ENCODE peak calls at places on chromosomes 5 and 9, in six cellular contexts. Y, P, T, Q, B and E are unnamed samples.
A peak's percentile ranks its signal among the peaks of the same experiment; 100 is the strongest.

GRCh38 chr9:35757527-35758275 is 3.6 kb upstream of the MSMP start:
- DNase-seq in Y (no peak), P (no peak), T (no peak), Q (no peak), B (no peak), E (no peak)

GRCh38 chr5:112436139-112436538 is 17.1 kb upstream of the EPB41L4A start:
- DNase-seq in Y (no peak), P (no peak), T (no peak), Q (no peak), B (no peak), E (no peak)

GRCh38 chr9:74770508-74771261 is 117.0 kb downstream of the TRPM6 start:
- DNase-seq in Y (no peak), P (peak; percentile 35), T (no peak), Q (peak; percentile 91), B (no peak), E (no peak)

GRCh38 chr9:106075991-106076390 is 381.6 kb downstream of the TMEM38B start:
- DNase-seq in Y (no peak), P (no peak), T (peak; percentile 96), Q (no peak), B (peak; percentile 84), E (no peak)

GRCh38 chr9:124392254-124392653 is 23.0 kb downstream of the PSMB7 start:
- DNase-seq in Y (no peak), P (no peak), T (no peak), Q (no peak), B (no peak), E (no peak)

GRCh38 chr5:14266686-14267085 is 123.5 kb downstream of the TRIO start:
- DNase-seq in Y (no peak), P (no peak), T (no peak), Q (no peak), B (no peak), E (no peak)

GRCh38 chr9:18320046-18320445 is 153.9 kb upstream of the ADAMTSL1 start:
- DNase-seq in Y (no peak), P (no peak), T (no peak), Q (no peak), B (peak; percentile 21), E (no peak)

GRCh38 chr9:447230-448025 is 232.8 kb downstream of the DOCK8 start:
- DNase-seq in Y (no peak), P (no peak), T (peak; percentile 97), Q (no peak), B (no peak), E (peak; percentile 69)

GRCh38 chr9:98804083-98804482 is 3.4 kb upstream of the GALNT12 start:
- DNase-seq in Y (no peak), P (no peak), T (no peak), Q (no peak), B (peak; percentile 85), E (no peak)

GRCh38 chr9:94672811-94673487 is 33.6 kb upstream of the FBP1 start:
- DNase-seq in Y (no peak), P (no peak), T (peak; percentile 68), Q (no peak), B (peak; percentile 56), E (no peak)

GRCh38 chr9:37386988-37387387 is 35.5 kb upstream of the GRHPR start:
- DNase-seq in Y (no peak), P (no peak), T (no peak), Q (no peak), B (no peak), E (no peak)

GRCh38 chr9:37395229-37395628 is 27.3 kb upstream of the GRHPR start:
- DNase-seq in Y (no peak), P (no peak), T (no peak), Q (no peak), B (no peak), E (no peak)

GRCh38 chr9:37395663-37396062 is 26.8 kb upstream of the GRHPR start:
- DNase-seq in Y (no peak), P (no peak), T (no peak), Q (no peak), B (no peak), E (no peak)

GRCh38 chr9:37392272-37392671 is 30.2 kb upstream of the GRHPR start:
- DNase-seq in Y (no peak), P (no peak), T (no peak), Q (peak; percentile 58), B (no peak), E (no peak)

DNA sequence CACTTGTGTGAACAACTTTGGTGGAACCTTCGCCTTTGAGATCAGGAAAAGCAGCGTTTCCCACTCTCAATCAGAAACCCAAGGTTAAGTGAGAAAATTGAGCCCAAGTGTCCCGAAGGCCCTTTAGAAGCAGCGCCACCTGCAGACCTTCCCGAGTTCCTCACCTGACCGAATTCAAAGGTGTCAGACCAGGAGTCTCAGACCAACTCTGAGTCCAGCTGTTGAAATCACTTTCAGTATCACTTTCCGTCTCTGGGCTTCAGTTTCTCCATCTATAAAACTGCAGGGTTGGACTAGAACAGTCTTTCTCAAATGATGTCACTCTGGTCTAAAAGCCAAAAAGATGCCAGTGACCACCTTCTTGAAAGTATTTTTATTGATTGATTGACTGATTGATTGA is 31.7 kb upstream of the GRHPR start:
- DNase-seq in Y (no peak), P (peak; percentile 67), T (peak; percentile 29), Q (peak; percentile 74), B (no peak), E (peak; percentile 22)
- TF ChIP-seq CTCF in Y (no peak), P (no peak), T (peak; percentile 48), Q (peak; percentile 82), B (peak; percentile 21), E (peak; percentile 18)

GRCh38 chr9:135002336-135002735 is 84.6 kb upstream of the FCN1 start:
- DNase-seq in Y (no peak), P (no peak), T (no peak), Q (no peak), B (no peak), E (no peak)
- H3K9me3 ChIP-seq in Y (no peaks in the 10 kb centered on the region), P (no peaks in the 10 kb centered on the region), T (peaks cover 24% of the 10 kb centered on the region), Q (peaks cover 37% of the 10 kb centered on the region), B (no peaks in the 10 kb centered on the region), E (no peaks in the 10 kb centered on the region)

DNA sequence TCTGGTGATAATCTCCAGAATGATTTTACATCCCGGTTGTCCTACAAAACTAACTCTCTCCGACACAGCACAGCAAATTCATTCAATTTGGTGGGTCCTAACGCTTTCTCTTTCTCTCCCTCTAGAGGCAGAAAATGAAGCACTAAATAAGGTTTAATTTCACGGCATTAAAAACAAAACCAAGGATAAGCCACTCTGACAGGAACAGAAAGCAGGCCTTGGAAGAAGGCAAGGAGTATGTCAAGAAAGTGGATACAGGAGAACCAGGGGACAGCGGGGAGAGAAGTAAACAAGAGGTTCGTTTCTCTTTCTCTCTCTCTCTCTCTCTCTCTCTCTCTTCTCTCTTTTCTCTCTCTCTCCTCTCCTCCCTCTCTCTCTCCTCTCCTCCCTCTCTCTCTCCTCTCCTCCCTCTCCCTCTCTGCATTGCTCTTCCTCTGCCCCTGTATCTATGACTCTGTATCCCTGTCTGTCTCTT is 49.8 kb downstream of the EBF1 start:
- DNase-seq in Y (no peak), P (no peak), T (no peak), Q (no peak), B (peak; percentile 83), E (no peak)
- TF ChIP-seq CTCF in Y (no peak), P (peak; percentile 22), T (peak; percentile 15), Q (peak; percentile 42), B (peak; percentile 68), E (no peak)

GRCh38 chr9:27037499-27037898 is 32.0 kb upstream of the LRRC19 start:
- DNase-seq in Y (no peak), P (no peak), T (no peak), Q (no peak), B (no peak), E (no peak)
- H3K9me3 ChIP-seq in Y (no peaks in the 10 kb centered on the region), P (no peaks in the 10 kb centered on the region), T (no peaks in the 10 kb centered on the region), Q (no peaks in the 10 kb centered on the region), B (no peaks in the 10 kb centered on the region), E (no peaks in the 10 kb centered on the region)

GRCh38 chr5:150992705-150993104 is 27.7 kb upstream of the GPX3 start:
- DNase-seq in Y (no peak), P (no peak), T (no peak), Q (no peak), B (no peak), E (no peak)

GRCh38 chr5:150987746-150988145 is 32.6 kb upstream of the GPX3 start:
- DNase-seq in Y (no peak), P (no peak), T (no peak), Q (no peak), B (no peak), E (no peak)

GRCh38 chr5:150993836-150994412 is 26.5 kb upstream of the GPX3 start:
- DNase-seq in Y (no peak), P (no peak), T (no peak), Q (no peak), B (no peak), E (no peak)

GRCh38 chr5:150993422-150993821 is 27.0 kb upstream of the GPX3 start:
- DNase-seq in Y (no peak), P (no peak), T (no peak), Q (no peak), B (no peak), E (no peak)

DNA sequence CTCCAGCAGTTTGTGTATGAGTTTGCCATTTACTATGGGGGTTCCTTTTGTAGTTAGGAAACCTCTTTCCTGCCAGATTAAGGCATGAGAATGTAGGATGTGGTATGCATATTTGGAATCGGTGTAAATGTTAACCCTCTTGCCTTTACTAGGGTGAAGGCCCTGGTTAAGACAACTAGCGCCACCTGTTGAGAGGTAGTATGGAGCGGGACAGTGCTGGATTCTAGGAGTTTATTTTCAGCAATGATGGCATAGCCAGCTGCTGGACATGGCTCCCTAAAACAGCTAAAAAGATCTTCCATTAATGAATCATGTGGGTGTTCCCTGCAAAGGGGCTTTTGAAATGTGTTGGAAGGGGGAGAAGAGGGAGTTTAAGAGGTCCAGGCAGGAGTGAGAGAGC is 30.7 kb upstream of the GPX3 start:
- DNase-seq in Y (no peak), P (no peak), T (no peak), Q (peak; percentile 49), B (no peak), E (no peak)
- TF ChIP-seq CTCF in Y (no peak), P (no peak), T (peak; percentile 20), Q (peak; percentile 69), B (peak; percentile 9), E (no peak)

DNA sequence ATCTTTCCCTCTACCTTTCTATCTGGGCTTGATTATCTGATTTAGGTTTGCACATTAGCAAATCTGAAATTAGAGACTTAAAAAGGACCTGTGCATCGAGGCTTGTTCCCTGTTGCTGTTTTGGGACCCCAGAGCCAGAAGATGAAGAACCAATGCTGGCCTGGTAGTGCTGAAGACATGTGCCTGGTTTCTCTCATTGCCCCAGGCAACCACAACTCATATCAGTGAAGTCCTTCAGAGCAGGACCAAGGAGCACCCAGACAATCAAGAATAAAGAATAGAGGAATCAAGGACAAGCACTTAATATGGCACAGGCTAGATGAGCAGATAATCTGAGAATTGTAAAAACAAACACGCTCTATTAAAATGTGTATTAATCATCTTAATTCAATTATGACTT is 362.7 kb downstream of the DMRTA1 start:
- DNase-seq in Y (no peak), P (no peak), T (no peak), Q (no peak), B (no peak), E (no peak)
- H3K9me3 ChIP-seq in Y (no peaks in the 10 kb centered on the region), P (no peaks in the 10 kb centered on the region), T (no peaks in the 10 kb centered on the region), Q (no peaks in the 10 kb centered on the region), B (no peaks in the 10 kb centered on the region), E (no peaks in the 10 kb centered on the region)

DNA sequence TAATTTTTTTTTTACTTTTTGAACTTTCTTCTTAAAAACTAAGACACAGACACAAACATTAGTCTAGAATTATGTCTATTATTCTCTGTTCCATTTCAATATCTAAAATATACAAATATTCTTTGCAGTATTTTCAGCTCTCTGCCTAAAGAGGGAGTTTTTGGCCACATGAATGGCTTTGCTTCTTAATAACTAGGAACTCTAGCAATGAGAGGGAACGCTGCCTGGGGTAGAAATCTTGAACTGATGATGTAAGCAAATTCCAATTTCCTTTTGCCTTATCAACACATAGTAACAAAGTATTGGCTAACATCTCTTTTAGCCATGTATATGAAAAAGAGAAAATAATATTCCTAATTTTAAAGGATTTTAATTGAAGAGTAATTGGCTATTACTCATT is 51.9 kb downstream of the SLC25A46 start:
- DNase-seq in Y (no peak), P (no peak), T (peak; percentile 20), Q (no peak), B (peak; percentile 89), E (no peak)
- TF ChIP-seq CTCF in Y (peak; percentile 30), P (no peak), T (peak; percentile 52), Q (no peak), B (peak; percentile 71), E (no peak)